ENCODE peak calls at places on chromosomes 2 and 18, in six cellular contexts. Q is neural crest cell, I is kidney epithelial cell, B is B cell, O is lower leg skin, E is tibial artery. Y is an unnamed sample.

GRCh38 chr2:85441859-85442258 is 23.3 kb downstream of the SH2D6 start:
- DNase-seq in B (no peak), I (no peak), O (no peak), E (no peak), Q (no peak), Y (no peak)

GRCh38 chr2:172196768-172197322 is 94.1 kb upstream of the DLX2 start:
- DNase-seq in Q (no peak), B (no peak), O (no peak), E (no peak), I (no peak), Y (no peak)

GRCh38 chr2:98346259-98347236 is at the start of gene CNGA3:
- DNase-seq in I (no peak), E (no peak), Q (peak; percentile 63), O (no peak), B (peak; percentile 45), Y (peak; percentile 87)

GRCh38 chr2:10502803-10503107 is 54.6 kb upstream of the ODC1 start:
- DNase-seq in E (no peak), O (no peak), Q (no peak), B (no peak), I (no peak), Y (no peak)

GRCh38 chr18:23704806-23705205 is 15.6 kb downstream of the LAMA3 start:
- DNase-seq in O (no peak), I (no peak), Q (no peak), E (no peak), B (no peak), Y (no peak)

GRCh38 chr2:1972428-1972827 is 228.1 kb upstream of the PXDN start:
- DNase-seq in Q (no peak), B (no peak), E (no peak), I (no peak), O (no peak), Y (no peak)

GRCh38 chr2:9138507-9139085 is 68.0 kb upstream of the ASAP2 start:
- DNase-seq in O (no peak), B (no peak), Q (peak; percentile 45), I (no peak), E (no peak), Y (peak; percentile 63)

GRCh38 chr18:74132201-74132600 is 15.4 kb downstream of the FBXO15 start:
- DNase-seq in I (no peak), B (no peak), E (no peak), Q (no peak), O (no peak), Y (no peak)

GRCh38 chr2:16773080-16773713 is 107.6 kb upstream of the CYRIA start:
- DNase-seq in E (no peak), B (peak; percentile 59), O (no peak), I (no peak), Q (peak; percentile 54), Y (peak; percentile 57)

GRCh38 chr2:29130295-29130694 is 15.1 kb downstream of the CLIP4 start:
- DNase-seq in Q (no peak), O (no peak), B (no peak), E (no peak), I (no peak), Y (no peak)

GRCh38 chr18:33577688-33578370 is at the start of gene ASXL3:
- DNase-seq in I (peak; percentile 1), O (peak; percentile 86), Q (peak; percentile 54), B (peak; percentile 5), E (peak; percentile 77), Y (peak; percentile 68)

GRCh38 chr2:159769147-159769546 is 28.9 kb downstream of the CD302 start:
- DNase-seq in O (no peak), B (no peak), E (no peak), Q (no peak), I (no peak), Y (no peak)

GRCh38 chr2:220708366-220708765 is 863.7 kb downstream of the EPHA4 start:
- DNase-seq in B (no peak), E (no peak), Q (no peak), I (no peak), O (no peak), Y (no peak)

GRCh38 chr18:9100796-9101195 is 1.7 kb upstream of the NDUFV2 start:
- DNase-seq in O (no peak), I (no peak), Q (no peak), E (no peak), B (no peak), Y (no peak)

GRCh38 chr2:114350186-114350725 is 92.2 kb upstream of the DPP10 start:
- DNase-seq in Q (no peak), E (no peak), B (no peak), I (no peak), O (no peak), Y (no peak)

GRCh38 chr2:178012639-178013038 is 59.9 kb downstream of the PDE11A start:
- DNase-seq in O (no peak), E (no peak), I (no peak), B (no peak), Q (no peak), Y (no peak)

GRCh38 chr2:190791347-190791982 is 89.2 kb upstream of the GLS start:
- DNase-seq in B (no peak), O (no peak), I (peak; percentile 89), E (no peak), Q (no peak), Y (peak; percentile 25)

GRCh38 chr2:148674063-148675020 is 29.8 kb downstream of the EPC2 start:
- DNase-seq in Q (no peak), B (peak; percentile 48), E (no peak), O (no peak), I (no peak), Y (no peak)

GRCh38 chr2:26925100-26925791 is 45.2 kb upstream of the MAPRE3 start:
- DNase-seq in E (peak; percentile 25), B (no peak), Q (no peak), O (peak; percentile 63), I (no peak), Y (no peak)

GRCh38 chr2:179239194-179239593 is 25.4 kb downstream of the SESTD1 start:
- DNase-seq in B (no peak), E (no peak), I (peak; percentile 31), Q (no peak), O (no peak), Y (no peak)

GRCh38 chr18:11432360-11432811 is 177.0 kb upstream of the SLC35G4 start:
- DNase-seq in B (no peak), Q (no peak), I (no peak), O (no peak), E (no peak), Y (no peak)

GRCh38 chr2:102137138-102137537 is 5.4 kb upstream of the IL1R1 start:
- DNase-seq in B (no peak), Q (no peak), E (no peak), I (no peak), O (no peak), Y (no peak)

GRCh38 chr2:132824716-132825115 is 154.7 kb upstream of the LYPD1 start:
- DNase-seq in Q (no peak), I (peak; percentile 37), B (no peak), O (no peak), E (no peak), Y (no peak)

GRCh38 chr2:68837861-68838341 is 33.3 kb downstream of the BMP10 start:
- DNase-seq in E (no peak), O (no peak), Q (no peak), I (no peak), B (no peak), Y (no peak)

GRCh38 chr2:70715161-70715985 is 52.6 kb downstream of the ADD2 start:
- DNase-seq in O (peak; percentile 66), I (no peak), B (no peak), Q (no peak), E (no peak), Y (no peak)

DNA sequence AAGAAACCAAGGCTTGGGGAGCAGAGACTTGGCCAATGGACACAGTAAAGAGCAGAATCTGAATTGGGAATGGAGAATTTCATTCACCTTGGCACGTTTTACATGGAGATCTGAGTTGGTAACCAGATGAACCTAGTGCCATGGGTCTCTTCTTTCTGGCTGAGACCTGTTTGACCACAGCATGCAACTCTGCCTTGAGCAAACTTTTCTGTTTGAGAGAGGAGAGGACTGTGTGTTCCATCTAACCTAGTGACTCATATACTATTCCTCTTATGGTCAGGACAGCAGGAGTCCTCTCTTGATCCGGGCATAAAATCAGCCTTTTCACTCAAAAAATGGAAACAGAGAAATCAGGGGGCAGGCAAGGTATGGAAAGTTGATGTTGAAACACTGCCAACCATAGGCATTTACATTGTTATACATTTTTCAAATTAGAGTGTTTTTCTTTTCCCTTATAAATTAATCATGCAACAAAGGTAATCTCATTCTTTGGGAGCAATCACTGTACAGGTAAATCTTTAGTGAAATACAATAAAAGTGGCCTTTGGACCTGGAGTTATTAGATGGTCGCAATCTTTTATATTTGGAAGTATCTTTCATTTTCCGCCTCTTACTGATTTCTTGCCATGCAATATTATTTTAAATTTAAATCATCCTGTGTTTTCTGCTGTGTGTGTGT is 86.7 kb downstream of the NRP2 start:
- DNase-seq in E (no peak), I (no peak), O (no peak), B (no peak), Q (no peak), Y (no peak)
- TF ChIP-seq CTCF in E (no peak), I (no peak), O (no peak), B (no peak), Q (no peak), Y (no peak)

DNA sequence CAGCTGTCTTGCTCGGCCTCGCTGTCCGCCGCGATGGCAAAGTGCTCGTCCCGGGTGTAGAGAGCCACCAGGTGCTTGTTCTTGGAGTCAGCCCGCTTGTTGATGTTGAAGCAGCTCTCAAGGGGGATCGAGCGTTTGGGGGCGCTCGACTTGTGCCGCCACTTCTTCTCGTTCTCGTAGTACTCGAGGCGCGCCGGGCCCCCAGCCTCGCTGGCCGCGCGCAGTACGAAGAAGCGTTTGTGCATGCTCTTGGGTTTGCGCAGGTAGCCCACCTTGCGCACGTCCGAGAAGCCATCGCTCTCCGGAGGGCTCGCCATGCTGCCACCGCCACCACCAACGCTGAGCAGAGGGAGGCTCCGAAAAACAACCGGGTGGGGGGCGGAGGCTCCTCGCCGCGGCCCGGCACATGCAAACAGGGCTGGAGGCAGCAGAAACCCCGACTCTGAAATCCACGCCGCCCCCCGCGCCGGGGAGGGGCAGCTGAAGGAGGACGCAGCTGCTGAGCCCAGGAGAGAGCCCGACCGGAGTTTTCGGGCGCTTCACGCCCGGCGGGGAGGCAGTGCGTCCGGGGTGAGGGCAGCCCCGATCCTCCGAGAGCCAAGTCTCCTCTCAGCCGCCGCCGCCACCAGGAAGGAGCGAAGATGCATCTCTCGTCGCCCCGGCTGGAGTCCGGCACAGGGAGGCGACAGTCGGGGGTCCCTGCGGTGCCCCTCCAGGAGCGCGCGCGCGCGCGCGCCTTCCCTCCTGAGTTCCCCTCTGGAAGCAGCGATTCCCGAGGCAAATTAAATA is 1.0 kb downstream of the IRS1 start:
- DNase-seq in O (peak; percentile 92), Q (no peak), B (peak; percentile 72), E (peak; percentile 72), I (no peak), Y (peak; percentile 67)
- TF ChIP-seq CTCF in O (no peak), Q (no peak), B (no peak), E (no peak), I (peak; percentile 43), Y (no peak)

GRCh38 chr2:48905696-48906095 is 150.2 kb upstream of the LHCGR start:
- DNase-seq in I (no peak), O (no peak), B (no peak), E (no peak), Q (no peak), Y (no peak)
- TF ChIP-seq CTCF in I (no peak), O (no peak), B (no peak), E (no peak), Q (no peak), Y (no peak)

DNA sequence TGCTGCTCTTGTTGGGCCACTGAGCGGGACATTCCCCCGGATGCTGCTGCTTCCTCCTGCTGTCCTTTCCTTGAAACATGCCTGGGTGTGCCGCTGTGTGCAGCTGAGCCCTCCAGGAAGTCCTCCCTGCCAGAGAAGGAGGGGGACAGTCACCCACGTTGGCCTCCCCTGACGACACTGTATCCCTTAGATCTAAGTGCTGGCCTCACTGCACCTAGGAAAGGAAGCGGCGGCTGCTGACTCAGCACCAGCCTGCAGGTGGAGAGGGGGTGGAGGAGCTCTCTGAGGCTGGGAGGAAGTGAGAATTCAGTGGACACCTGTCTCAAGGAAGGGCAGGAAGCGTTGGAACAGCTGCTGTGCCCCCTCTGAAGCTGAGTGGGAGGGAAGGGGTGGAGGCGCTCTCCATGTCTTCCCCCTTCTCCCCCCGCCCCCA is 239.8 kb downstream of the HAUS1 start:
- DNase-seq in O (peak; percentile 87), Q (no peak), E (no peak), B (peak; percentile 41), I (no peak), Y (no peak)
- TF ChIP-seq CTCF in O (no peak), Q (no peak), E (no peak), B (no peak), I (peak; percentile 10), Y (no peak)

Y was measured in nephron progenitor cell.